ENCODE peak calls at places on chromosomes 3 and 15, in six cellular contexts. One of them, this sample, is unnamed. For H3K36me3, the result is how much of the 10 kb centered on the place peaks cover.

GRCh38 chr15:99073008-99073714 is 31.7 kb upstream of the SYNM start:
- DNase-seq in kidney epithelial cell: no peak
- DNase-seq in CD4-positive, CD25-positive, alpha-beta regulatory T cell: no peak
- DNase-seq in aorta: peak
- DNase-seq in uterus: no peak
- DNase-seq in left ventricle myocardium inferior: no peak
- DNase-seq in this sample: no peak

GRCh38 chr3:195905970-195906864 is 2.1 kb downstream of the TNK2 start:
- DNase-seq in uterus: no peak
- DNase-seq in aorta: peak
- DNase-seq in left ventricle myocardium inferior: no peak
- DNase-seq in CD4-positive, CD25-positive, alpha-beta regulatory T cell: peak
- DNase-seq in kidney epithelial cell: no peak
- DNase-seq in this sample: no peak

GRCh38 chr3:172317984-172318383 is 130.3 kb downstream of the GHSR start:
- DNase-seq in left ventricle myocardium inferior: peak
- DNase-seq in kidney epithelial cell: peak
- DNase-seq in aorta: peak
- DNase-seq in uterus: peak
- DNase-seq in CD4-positive, CD25-positive, alpha-beta regulatory T cell: no peak
- DNase-seq in this sample: no peak

GRCh38 chr3:124133366-124133940 is 141.5 kb upstream of the ROPN1 start:
- DNase-seq in CD4-positive, CD25-positive, alpha-beta regulatory T cell: no peak
- DNase-seq in left ventricle myocardium inferior: no peak
- DNase-seq in uterus: no peak
- DNase-seq in aorta: no peak
- DNase-seq in kidney epithelial cell: no peak
- DNase-seq in this sample: no peak

GRCh38 chr15:99443056-99443756 is 122.6 kb upstream of the MEF2A start:
- DNase-seq in left ventricle myocardium inferior: no peak
- DNase-seq in CD4-positive, CD25-positive, alpha-beta regulatory T cell: no peak
- DNase-seq in uterus: peak
- DNase-seq in aorta: peak
- DNase-seq in kidney epithelial cell: no peak
- DNase-seq in this sample: no peak

GRCh38 chr3:169146112-169146665 is 517.3 kb downstream of the MECOM start:
- DNase-seq in kidney epithelial cell: no peak
- DNase-seq in aorta: peak
- DNase-seq in CD4-positive, CD25-positive, alpha-beta regulatory T cell: peak
- DNase-seq in uterus: no peak
- DNase-seq in left ventricle myocardium inferior: peak
- DNase-seq in this sample: no peak

GRCh38 chr3:58044656-58045055 is 36.4 kb downstream of the FLNB start:
- DNase-seq in left ventricle myocardium inferior: no peak
- DNase-seq in CD4-positive, CD25-positive, alpha-beta regulatory T cell: no peak
- DNase-seq in uterus: no peak
- DNase-seq in kidney epithelial cell: no peak
- DNase-seq in aorta: no peak
- DNase-seq in this sample: no peak

GRCh38 chr3:192207239-192207638 is 520.1 kb downstream of the FGF12 start:
- DNase-seq in uterus: no peak
- DNase-seq in left ventricle myocardium inferior: no peak
- DNase-seq in CD4-positive, CD25-positive, alpha-beta regulatory T cell: no peak
- DNase-seq in kidney epithelial cell: no peak
- DNase-seq in aorta: no peak
- DNase-seq in this sample: no peak

GRCh38 chr3:28575100-28575747 is 226.6 kb upstream of the AZI2 start:
- DNase-seq in left ventricle myocardium inferior: peak
- DNase-seq in uterus: no peak
- DNase-seq in aorta: peak
- DNase-seq in CD4-positive, CD25-positive, alpha-beta regulatory T cell: no peak
- DNase-seq in kidney epithelial cell: no peak
- DNase-seq in this sample: no peak

GRCh38 chr3:11721114-11721440 is 77.4 kb upstream of the VGLL4 start:
- DNase-seq in kidney epithelial cell: no peak
- DNase-seq in CD4-positive, CD25-positive, alpha-beta regulatory T cell: no peak
- DNase-seq in aorta: no peak
- DNase-seq in left ventricle myocardium inferior: no peak
- DNase-seq in uterus: no peak
- DNase-seq in this sample: no peak

GRCh38 chr3:188446791-188447190 is 292.8 kb downstream of the LPP start:
- DNase-seq in uterus: no peak
- DNase-seq in CD4-positive, CD25-positive, alpha-beta regulatory T cell: peak
- DNase-seq in left ventricle myocardium inferior: no peak
- DNase-seq in kidney epithelial cell: no peak
- DNase-seq in aorta: no peak
- DNase-seq in this sample: no peak

GRCh38 chr15:26115229-26115943 is 252.3 kb upstream of the ATP10A start:
- DNase-seq in uterus: no peak
- DNase-seq in aorta: no peak
- DNase-seq in left ventricle myocardium inferior: no peak
- DNase-seq in kidney epithelial cell: no peak
- DNase-seq in CD4-positive, CD25-positive, alpha-beta regulatory T cell: no peak
- DNase-seq in this sample: no peak

GRCh38 chr15:93141373-93141790 is 52.4 kb upstream of the RGMA start:
- DNase-seq in aorta: no peak
- DNase-seq in uterus: no peak
- DNase-seq in CD4-positive, CD25-positive, alpha-beta regulatory T cell: peak
- DNase-seq in kidney epithelial cell: no peak
- DNase-seq in left ventricle myocardium inferior: no peak
- DNase-seq in this sample: peak

GRCh38 chr3:36514171-36514570 is 133.9 kb downstream of the STAC start:
- DNase-seq in aorta: no peak
- DNase-seq in uterus: no peak
- DNase-seq in CD4-positive, CD25-positive, alpha-beta regulatory T cell: no peak
- DNase-seq in kidney epithelial cell: no peak
- DNase-seq in left ventricle myocardium inferior: no peak
- DNase-seq in this sample: no peak

DNA sequence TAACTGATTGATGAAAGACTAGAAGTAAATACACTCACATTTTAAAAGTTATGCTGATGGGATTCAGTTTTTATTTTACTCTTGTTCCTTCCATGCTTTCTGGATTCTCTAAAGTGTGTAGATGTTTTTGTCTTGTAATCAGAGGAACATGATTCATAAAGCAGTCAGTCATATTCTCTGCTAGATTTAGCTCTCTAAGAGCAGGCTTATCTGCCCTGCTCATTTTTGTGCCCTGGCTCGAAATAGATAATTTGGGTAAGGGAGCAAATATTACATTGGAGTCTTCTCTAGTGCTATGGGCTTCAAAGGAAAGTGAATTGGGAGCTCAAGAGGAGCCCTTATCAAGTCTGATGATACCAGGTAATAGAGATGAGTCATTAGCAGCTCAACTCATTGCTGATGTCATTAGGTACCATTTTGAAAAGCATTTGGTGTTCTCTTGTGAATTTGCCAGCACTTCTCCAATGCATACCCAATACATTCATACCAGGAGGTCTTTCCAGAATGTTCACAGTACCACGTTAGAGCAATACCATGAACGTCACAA is 27.7 kb downstream of the SACM1L start:
- DNase-seq in left ventricle myocardium inferior: no peak
- DNase-seq in aorta: no peak
- DNase-seq in uterus: no peak
- DNase-seq in CD4-positive, CD25-positive, alpha-beta regulatory T cell: no peak
- DNase-seq in kidney epithelial cell: no peak
- DNase-seq in this sample: no peak
- H3K36me3 ChIP-seq in left ventricle myocardium inferior: under half
- H3K36me3 ChIP-seq in aorta: under half
- H3K36me3 ChIP-seq in uterus: under half
- H3K36me3 ChIP-seq in CD4-positive, CD25-positive, alpha-beta regulatory T cell: half or more
- H3K36me3 ChIP-seq in kidney epithelial cell: under half
- H3K36me3 ChIP-seq in this sample: under half

GRCh38 chr15:43771816-43772215 is 5.0 kb downstream of the ELL3 start:
- DNase-seq in aorta: no peak
- DNase-seq in uterus: no peak
- DNase-seq in CD4-positive, CD25-positive, alpha-beta regulatory T cell: no peak
- DNase-seq in kidney epithelial cell: no peak
- DNase-seq in left ventricle myocardium inferior: no peak
- DNase-seq in this sample: no peak
- H3K4me3 ChIP-seq in aorta: no peak
- H3K4me3 ChIP-seq in uterus: no peak
- H3K4me3 ChIP-seq in CD4-positive, CD25-positive, alpha-beta regulatory T cell: no peak
- H3K4me3 ChIP-seq in kidney epithelial cell: no peak
- H3K4me3 ChIP-seq in left ventricle myocardium inferior: no peak
- H3K4me3 ChIP-seq in this sample: no peak

DNA sequence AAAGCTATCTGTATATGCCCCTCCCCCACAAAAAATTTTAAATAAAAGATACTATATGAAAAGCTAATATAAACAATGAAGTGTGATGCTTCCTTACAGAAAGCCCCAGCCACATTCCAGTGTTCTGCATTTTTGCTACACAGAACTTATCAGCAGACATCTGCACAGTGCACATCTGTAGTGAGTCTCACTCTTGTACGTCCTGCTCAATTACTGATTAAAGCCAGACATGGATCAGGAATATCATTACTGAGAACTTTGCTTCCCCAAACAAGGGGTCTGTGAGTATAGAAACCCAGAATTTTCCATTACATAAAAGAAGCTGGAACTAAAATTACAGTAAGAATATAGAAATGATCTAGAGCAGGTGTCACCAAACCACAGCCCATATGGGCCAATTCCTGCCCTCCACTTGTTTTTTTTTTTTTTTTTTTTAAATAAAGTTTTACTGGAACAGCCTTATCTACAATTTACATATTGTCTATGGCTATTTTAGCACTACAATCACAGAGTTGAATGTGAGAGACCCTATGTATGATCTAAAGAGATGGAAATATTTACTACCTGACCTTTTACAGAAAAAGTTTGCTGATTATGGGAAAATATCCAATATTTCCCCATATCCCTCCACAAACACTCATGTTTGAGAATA is 45.7 kb downstream of the UBP1 start:
- DNase-seq in left ventricle myocardium inferior: no peak
- DNase-seq in kidney epithelial cell: no peak
- DNase-seq in aorta: no peak
- DNase-seq in uterus: no peak
- DNase-seq in CD4-positive, CD25-positive, alpha-beta regulatory T cell: no peak
- DNase-seq in this sample: no peak
- H3K36me3 ChIP-seq in left ventricle myocardium inferior: half or more
- H3K36me3 ChIP-seq in kidney epithelial cell: under half
- H3K36me3 ChIP-seq in aorta: under half
- H3K36me3 ChIP-seq in uterus: under half
- H3K36me3 ChIP-seq in CD4-positive, CD25-positive, alpha-beta regulatory T cell: half or more
- H3K36me3 ChIP-seq in this sample: half or more

DNA sequence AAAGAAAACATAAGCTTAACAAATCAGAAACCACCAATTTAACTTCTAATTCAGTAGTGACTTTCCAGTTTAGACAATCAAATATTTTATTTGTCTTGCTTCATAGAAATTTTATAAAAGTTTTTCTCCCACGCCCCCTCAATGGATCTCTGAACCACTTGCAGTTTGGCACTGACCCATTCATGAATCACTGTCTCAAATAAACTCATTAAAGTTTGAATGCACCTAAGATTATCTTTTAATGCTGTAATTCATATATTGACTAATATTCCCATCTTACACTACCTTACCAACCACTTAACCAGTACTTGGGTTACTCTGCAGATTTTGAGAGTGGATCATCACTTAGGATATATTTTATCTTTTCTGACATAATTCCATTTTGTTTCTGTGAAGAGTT is 880.2 kb downstream of the OTOL1 start:
- DNase-seq in aorta: no peak
- DNase-seq in CD4-positive, CD25-positive, alpha-beta regulatory T cell: no peak
- DNase-seq in uterus: no peak
- DNase-seq in kidney epithelial cell: no peak
- DNase-seq in left ventricle myocardium inferior: no peak
- DNase-seq in this sample: no peak
- H3K4me3 ChIP-seq in aorta: no peak
- H3K4me3 ChIP-seq in CD4-positive, CD25-positive, alpha-beta regulatory T cell: no peak
- H3K4me3 ChIP-seq in uterus: no peak
- H3K4me3 ChIP-seq in kidney epithelial cell: no peak
- H3K4me3 ChIP-seq in left ventricle myocardium inferior: no peak
- H3K4me3 ChIP-seq in this sample: no peak

GRCh38 chr3:15014606-15015328 is 50.3 kb downstream of the MRPS25 start:
- DNase-seq in uterus: no peak
- DNase-seq in kidney epithelial cell: no peak
- DNase-seq in left ventricle myocardium inferior: no peak
- DNase-seq in CD4-positive, CD25-positive, alpha-beta regulatory T cell: no peak
- DNase-seq in aorta: no peak
- DNase-seq in this sample: no peak

GRCh38 chr3:15007681-15008141 is 57.4 kb downstream of the MRPS25 start:
- DNase-seq in CD4-positive, CD25-positive, alpha-beta regulatory T cell: no peak
- DNase-seq in left ventricle myocardium inferior: no peak
- DNase-seq in uterus: no peak
- DNase-seq in aorta: no peak
- DNase-seq in kidney epithelial cell: no peak
- DNase-seq in this sample: no peak

GRCh38 chr3:15009156-15009555 is 56.0 kb downstream of the MRPS25 start:
- DNase-seq in kidney epithelial cell: peak
- DNase-seq in left ventricle myocardium inferior: no peak
- DNase-seq in uterus: no peak
- DNase-seq in CD4-positive, CD25-positive, alpha-beta regulatory T cell: no peak
- DNase-seq in aorta: no peak
- DNase-seq in this sample: no peak

GRCh38 chr3:15011174-15011573 is 53.9 kb downstream of the MRPS25 start:
- DNase-seq in CD4-positive, CD25-positive, alpha-beta regulatory T cell: no peak
- DNase-seq in kidney epithelial cell: no peak
- DNase-seq in uterus: no peak
- DNase-seq in left ventricle myocardium inferior: no peak
- DNase-seq in aorta: no peak
- DNase-seq in this sample: no peak

DNA sequence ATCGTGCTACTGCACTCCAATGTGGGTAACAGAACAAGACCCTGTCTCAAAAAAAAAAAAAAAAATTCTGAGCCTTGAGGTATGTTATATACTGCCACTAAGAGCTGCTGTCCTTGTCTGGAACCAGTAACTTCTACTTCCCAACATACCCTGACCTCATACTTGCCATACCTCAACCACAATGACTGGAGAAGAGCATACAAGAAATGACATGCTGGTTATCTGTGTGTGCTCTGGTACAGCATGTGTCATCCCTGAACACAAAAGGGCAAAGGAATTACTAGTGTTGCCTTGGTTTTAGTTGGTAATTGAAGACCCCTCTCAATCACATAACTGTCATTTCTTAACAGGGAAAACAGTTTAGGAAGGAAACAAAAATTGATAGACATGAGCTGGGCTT is 54.5 kb downstream of the MRPS25 start:
- DNase-seq in left ventricle myocardium inferior: no peak
- DNase-seq in CD4-positive, CD25-positive, alpha-beta regulatory T cell: no peak
- DNase-seq in aorta: no peak
- DNase-seq in uterus: no peak
- DNase-seq in kidney epithelial cell: no peak
- DNase-seq in this sample: no peak
- H3K36me3 ChIP-seq in left ventricle myocardium inferior: under half
- H3K36me3 ChIP-seq in CD4-positive, CD25-positive, alpha-beta regulatory T cell: half or more
- H3K36me3 ChIP-seq in aorta: under half
- H3K36me3 ChIP-seq in uterus: under half
- H3K36me3 ChIP-seq in kidney epithelial cell: under half
- H3K36me3 ChIP-seq in this sample: under half

GRCh38 chr15:72994778-72995177 is 57.5 kb upstream of the NEO1 start:
- DNase-seq in left ventricle myocardium inferior: peak
- DNase-seq in aorta: no peak
- DNase-seq in uterus: no peak
- DNase-seq in CD4-positive, CD25-positive, alpha-beta regulatory T cell: no peak
- DNase-seq in kidney epithelial cell: no peak
- DNase-seq in this sample: no peak
- H3K4me3 ChIP-seq in left ventricle myocardium inferior: no peak
- H3K4me3 ChIP-seq in aorta: no peak
- H3K4me3 ChIP-seq in uterus: no peak
- H3K4me3 ChIP-seq in CD4-positive, CD25-positive, alpha-beta regulatory T cell: no peak
- H3K4me3 ChIP-seq in kidney epithelial cell: no peak
- H3K4me3 ChIP-seq in this sample: no peak

GRCh38 chr3:130737622-130738021 is 9.0 kb downstream of the PIK3R4 start:
- DNase-seq in left ventricle myocardium inferior: no peak
- DNase-seq in aorta: no peak
- DNase-seq in CD4-positive, CD25-positive, alpha-beta regulatory T cell: no peak
- DNase-seq in uterus: no peak
- DNase-seq in kidney epithelial cell: no peak
- DNase-seq in this sample: no peak
- H3K36me3 ChIP-seq in left ventricle myocardium inferior: under half
- H3K36me3 ChIP-seq in aorta: under half
- H3K36me3 ChIP-seq in CD4-positive, CD25-positive, alpha-beta regulatory T cell: under half
- H3K36me3 ChIP-seq in uterus: under half
- H3K36me3 ChIP-seq in kidney epithelial cell: under half
- H3K36me3 ChIP-seq in this sample: under half

GRCh38 chr3:55349851-55350250 is 137.3 kb downstream of the WNT5A start:
- DNase-seq in aorta: no peak
- DNase-seq in left ventricle myocardium inferior: no peak
- DNase-seq in CD4-positive, CD25-positive, alpha-beta regulatory T cell: no peak
- DNase-seq in kidney epithelial cell: no peak
- DNase-seq in uterus: no peak
- DNase-seq in this sample: no peak
- H3K4me3 ChIP-seq in aorta: no peak
- H3K4me3 ChIP-seq in left ventricle myocardium inferior: no peak
- H3K4me3 ChIP-seq in CD4-positive, CD25-positive, alpha-beta regulatory T cell: no peak
- H3K4me3 ChIP-seq in kidney epithelial cell: no peak
- H3K4me3 ChIP-seq in uterus: no peak
- H3K4me3 ChIP-seq in this sample: no peak